ENCODE peak calls at places on chromosomes 16 and 17, in seven cellular contexts. G is left ventricle myocardium inferior, R is thoracic aorta, U is NCI-H1930, Q is mucosa of gallbladder, W is frontal cortex, Z is NCI-H2081. J is an unnamed sample.

GRCh38 chr16:73172621-73173312 is 124.8 kb upstream of the ZFHX3 start:
- DNase-seq in G (peak), R (no peak), U (no peak), Q (peak), W (no peak), Z (peak), J (peak)

GRCh38 chr17:77282524-77283515 is 142.1 kb downstream of the SEC14L1 start:
- DNase-seq in G (no peak), R (no peak), U (no peak), Q (peak), W (no peak), Z (no peak), J (no peak)

GRCh38 chr16:81004646-81005353 is 1.9 kb downstream of the CMC2 start:
- DNase-seq in G (no peak), R (no peak), U (no peak), Q (peak), W (no peak), Z (peak), J (peak)

GRCh38 chr17:45870342-45870974 is 23.9 kb upstream of the MAPT start:
- DNase-seq in G (no peak), R (no peak), U (no peak), Q (no peak), W (no peak), Z (no peak), J (no peak)

GRCh38 chr17:77230436-77230830 is 89.7 kb downstream of the SEC14L1 start:
- DNase-seq in G (no peak), R (no peak), U (no peak), Q (no peak), W (no peak), Z (no peak), J (no peak)

GRCh38 chr17:43367588-43368242 is 31.1 kb upstream of the ARL4D start:
- DNase-seq in G (no peak), R (no peak), U (peak), Q (no peak), W (no peak), Z (peak), J (peak)

GRCh38 chr17:83086907-83087787 is 7.7 kb downstream of the METRNL start:
- DNase-seq in G (no peak), R (no peak), U (no peak), Q (no peak), W (no peak), Z (no peak), J (no peak)

GRCh38 chr16:28592979-28593553 is 3.8 kb downstream of the SULT1A2 start:
- DNase-seq in G (no peak), R (no peak), U (no peak), Q (no peak), W (no peak), Z (no peak), J (no peak)

GRCh38 chr17:2011421-2012371 is 13.4 kb downstream of the RTN4RL1 start:
- DNase-seq in G (no peak), R (no peak), U (no peak), Q (peak), W (no peak), Z (no peak), J (no peak)

GRCh38 chr16:70380205-70380918 is 33.7 kb downstream of the DDX19A start:
- DNase-seq in G (peak), R (no peak), U (no peak), Q (peak), W (no peak), Z (no peak), J (peak)

GRCh38 chr17:77451894-77452852 is 311.4 kb downstream of the SEC14L1 start:
- DNase-seq in G (peak), R (no peak), U (no peak), Q (peak), W (peak), Z (no peak), J (peak)

GRCh38 chr16:10205688-10206087 is 23.5 kb upstream of the GRIN2A start:
- DNase-seq in G (no peak), R (no peak), U (no peak), Q (no peak), W (no peak), Z (no peak), J (no peak)

GRCh38 chr16:31400191-31400590 is 7.1 kb downstream of the ITGAD start:
- DNase-seq in G (no peak), R (no peak), U (no peak), Q (no peak), W (no peak), Z (no peak), J (no peak)

GRCh38 chr17:65332375-65332774 is 195.2 kb downstream of the RGS9 start:
- DNase-seq in G (no peak), R (no peak), U (no peak), Q (no peak), W (no peak), Z (no peak), J (no peak)

GRCh38 chr16:83470406-83470805 is 337.4 kb upstream of the HSBP1 start:
- DNase-seq in G (no peak), R (no peak), U (no peak), Q (no peak), W (no peak), Z (no peak), J (no peak)

GRCh38 chr16:74322301-74322710 is 25.7 kb downstream of the PSMD7 start:
- DNase-seq in G (no peak), R (no peak), U (no peak), Q (no peak), W (no peak), Z (no peak), J (no peak)

GRCh38 chr16:30354423-30355143 is 525 bp downstream of the CD2BP2 start:
- DNase-seq in G (no peak), R (no peak), U (no peak), Q (no peak), W (no peak), Z (no peak), J (no peak)

GRCh38 chr17:33234930-33235685 is 58.0 kb downstream of the ASIC2 start:
- DNase-seq in G (peak), R (peak), U (no peak), Q (peak), W (no peak), Z (no peak), J (no peak)

GRCh38 chr17:80594666-80595269 is 50.1 kb downstream of the RPTOR start:
- DNase-seq in G (no peak), R (no peak), U (no peak), Q (no peak), W (no peak), Z (no peak), J (no peak)

GRCh38 chr17:34519286-34519685 is 60.1 kb upstream of the TMEM132E start:
- DNase-seq in G (no peak), R (no peak), U (peak), Q (no peak), W (no peak), Z (no peak), J (no peak)

GRCh38 chr16:89308391-89309333 is 91.2 kb downstream of the ZNF778 start:
- DNase-seq in G (peak), R (no peak), U (no peak), Q (no peak), W (no peak), Z (no peak), J (no peak)

GRCh38 chr17:66677201-66677981 is 157.5 kb upstream of the CACNG5 start:
- DNase-seq in G (no peak), R (no peak), U (no peak), Q (no peak), W (no peak), Z (no peak), J (no peak)

GRCh38 chr17:72301887-72302286 is 181.1 kb downstream of the SOX9 start:
- DNase-seq in G (peak), R (no peak), U (no peak), Q (no peak), W (no peak), Z (no peak), J (no peak)

GRCh38 chr17:54754560-54754959 is 146.1 kb upstream of the TOM1L1 start:
- DNase-seq in G (no peak), R (no peak), U (no peak), Q (no peak), W (no peak), Z (peak), J (no peak)

GRCh38 chr16:90048347-90048722 is 28.8 kb downstream of the PRDM7 start:
- DNase-seq in G (no peak), R (no peak), U (no peak), Q (no peak), W (no peak), Z (no peak), J (no peak)

GRCh38 chr17:29613371-29613837 is 9.3 kb downstream of the CORO6 start:
- DNase-seq in G (peak), R (peak), U (no peak), Q (peak), W (peak), Z (no peak), J (no peak)

GRCh38 chr16:83248735-83249469 is 558.9 kb upstream of the HSBP1 start:
- DNase-seq in G (no peak), R (no peak), U (no peak), Q (no peak), W (no peak), Z (no peak), J (no peak)

GRCh38 chr16:9114112-9114511 is 22.7 kb downstream of the HAPSTR1 start:
- DNase-seq in G (no peak), R (no peak), U (no peak), Q (no peak), W (no peak), Z (no peak), J (no peak)

GRCh38 chr16:11260596-11260966 is 4.6 kb upstream of the SOCS1 start:
- DNase-seq in G (no peak), R (no peak), U (no peak), Q (no peak), W (no peak), Z (no peak), J (no peak)

J was measured in NCI-H2227 treated with DMSO at 0.1 percent for 48 hours.